ENCODE peak calls at places on chromosomes 6 and 20, in five cellular contexts. D, W, N, P and K are unnamed samples.

GRCh38 chr6:161406633-161407032 is 132.8 kb upstream of the AGPAT4 start:
- DNase-seq in D (no peak), W (no peak), N (peak; percentile 54), P (peak; percentile 96), K (peak; percentile 35)

GRCh38 chr6:127519469-127519785 is 292 bp upstream of the MTCL3 start:
- DNase-seq in D (no peak), W (no peak), N (no peak), P (no peak), K (no peak)

GRCh38 chr20:43752561-43753301 is 25.9 kb upstream of the GTSF1L start:
- DNase-seq in D (peak; percentile 28), W (peak; percentile 49), N (peak; percentile 24), P (peak; percentile 89), K (peak; percentile 69)

GRCh38 chr20:31570735-31571617 is 34.1 kb upstream of the ID1 start:
- DNase-seq in D (no peak), W (peak; percentile 55), N (no peak), P (no peak), K (no peak)

GRCh38 chr6:84768442-84769174 is 4.2 kb upstream of the TBX18 start:
- DNase-seq in D (no peak), W (no peak), N (no peak), P (no peak), K (no peak)

GRCh38 chr20:38180781-38181180 is 15.7 kb upstream of the TGM2 start:
- DNase-seq in D (no peak), W (peak; percentile 68), N (no peak), P (no peak), K (no peak)

GRCh38 chr6:90818163-90818562 is 231.3 kb upstream of the MAP3K7 start:
- DNase-seq in D (no peak), W (no peak), N (no peak), P (no peak), K (no peak)

GRCh38 chr20:61387204-61387958 is 135.3 kb downstream of the CDH4 start:
- DNase-seq in D (no peak), W (no peak), N (no peak), P (peak; percentile 51), K (peak; percentile 15)

GRCh38 chr20:43550456-43550855 is 8.4 kb upstream of the SGK2 start:
- DNase-seq in D (peak; percentile 53), W (no peak), N (no peak), P (no peak), K (no peak)

GRCh38 chr6:384898-385297 is 6.7 kb upstream of the IRF4 start:
- DNase-seq in D (no peak), W (no peak), N (no peak), P (no peak), K (no peak)

GRCh38 chr20:63006611-63007471 is at the start of gene BHLHE23:
- DNase-seq in D (no peak), W (no peak), N (no peak), P (no peak), K (no peak)
- TF ChIP-seq CTCF in D (no peak), W (no peak), N (no peak), P (no peak), K (no peak)

DNA sequence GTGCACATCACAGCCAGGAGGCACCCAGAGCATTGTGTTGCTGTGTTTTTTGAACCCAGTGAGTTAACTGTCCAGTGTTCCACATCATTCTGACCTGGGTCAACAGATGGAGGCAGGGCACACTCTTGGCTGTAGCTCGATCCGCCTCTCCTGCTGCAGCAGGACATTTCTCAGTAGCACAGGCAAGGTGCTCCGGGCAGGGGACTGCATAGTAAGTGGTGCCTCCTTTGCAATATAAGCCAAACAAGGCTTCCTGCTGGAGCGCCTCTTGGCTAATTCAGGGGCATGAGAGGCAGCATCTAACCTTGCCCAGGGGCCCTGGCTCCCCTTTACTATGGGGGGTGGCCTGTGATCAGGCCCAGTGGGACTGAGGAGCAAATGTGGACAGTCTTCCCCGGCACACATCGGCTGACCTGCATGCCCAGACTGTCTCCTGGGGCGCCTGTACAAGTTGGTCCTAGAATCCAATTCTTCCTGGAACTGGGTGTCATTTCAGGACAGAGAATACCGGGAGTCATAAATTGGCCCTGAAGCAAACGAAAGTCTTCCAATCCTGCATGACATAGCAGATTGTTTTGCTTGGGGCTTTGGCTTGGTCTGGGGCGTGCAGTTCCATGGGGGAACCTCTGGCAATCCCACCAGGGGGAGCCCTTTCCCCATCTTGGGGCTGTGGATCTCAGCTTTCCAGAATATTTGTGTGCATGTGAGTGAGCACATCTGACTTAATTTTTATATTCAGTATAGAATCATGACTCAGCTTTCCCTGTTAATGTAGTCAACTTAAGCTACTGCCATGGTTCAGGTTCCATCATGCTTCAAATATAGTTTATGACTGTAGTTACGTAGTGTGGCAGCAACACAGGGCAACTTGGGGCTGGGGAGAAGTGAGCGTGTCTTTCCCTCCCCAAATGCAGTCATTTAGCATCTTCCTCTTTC is 56.0 kb upstream of the DDR1 start:
- DNase-seq in D (peak; percentile 94), W (peak; percentile 95), N (peak; percentile 91), P (peak; percentile 92), K (peak; percentile 70)
- TF ChIP-seq CTCF in D (peak; percentile 93), W (peak; percentile 93), N (peak; percentile 48), P (peak; percentile 91), K (peak; percentile 94)

DNA sequence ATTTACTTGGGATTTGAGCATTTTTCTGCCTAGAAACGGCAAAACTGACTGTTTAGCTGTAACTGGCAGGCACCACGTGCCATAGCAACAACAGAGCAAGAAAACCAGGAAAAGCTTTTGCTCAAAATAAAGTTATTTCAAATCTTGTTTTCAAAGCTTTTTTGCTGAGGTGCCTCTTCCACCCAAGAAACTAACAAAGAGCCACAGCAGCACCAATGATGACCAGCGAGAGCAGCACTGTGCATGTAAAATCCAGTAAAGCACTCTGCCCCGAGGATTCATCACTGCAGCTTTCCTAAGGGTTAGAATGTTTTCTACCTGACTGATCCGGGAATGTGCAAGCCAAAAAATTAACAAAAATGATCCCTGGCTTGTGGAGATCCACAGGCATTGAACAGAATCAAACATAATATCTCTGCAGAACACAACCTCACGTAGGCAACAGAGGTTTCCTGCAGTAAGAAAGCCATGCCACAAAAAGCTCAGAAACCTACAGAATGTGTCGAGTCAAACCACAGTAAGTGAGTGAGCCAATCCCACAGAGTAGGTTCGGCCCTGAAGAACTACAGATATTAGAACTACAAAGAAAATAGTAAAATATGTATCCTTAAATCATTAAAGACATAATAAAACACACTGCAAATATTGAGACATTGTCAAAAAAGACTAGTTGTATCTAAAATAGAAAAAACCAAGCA is 7.4 kb upstream of the ULBP3 start:
- DNase-seq in D (no peak), W (no peak), N (no peak), P (no peak), K (no peak)
- TF ChIP-seq CTCF in D (no peak), W (no peak), N (no peak), P (peak; percentile 5), K (no peak)

DNA sequence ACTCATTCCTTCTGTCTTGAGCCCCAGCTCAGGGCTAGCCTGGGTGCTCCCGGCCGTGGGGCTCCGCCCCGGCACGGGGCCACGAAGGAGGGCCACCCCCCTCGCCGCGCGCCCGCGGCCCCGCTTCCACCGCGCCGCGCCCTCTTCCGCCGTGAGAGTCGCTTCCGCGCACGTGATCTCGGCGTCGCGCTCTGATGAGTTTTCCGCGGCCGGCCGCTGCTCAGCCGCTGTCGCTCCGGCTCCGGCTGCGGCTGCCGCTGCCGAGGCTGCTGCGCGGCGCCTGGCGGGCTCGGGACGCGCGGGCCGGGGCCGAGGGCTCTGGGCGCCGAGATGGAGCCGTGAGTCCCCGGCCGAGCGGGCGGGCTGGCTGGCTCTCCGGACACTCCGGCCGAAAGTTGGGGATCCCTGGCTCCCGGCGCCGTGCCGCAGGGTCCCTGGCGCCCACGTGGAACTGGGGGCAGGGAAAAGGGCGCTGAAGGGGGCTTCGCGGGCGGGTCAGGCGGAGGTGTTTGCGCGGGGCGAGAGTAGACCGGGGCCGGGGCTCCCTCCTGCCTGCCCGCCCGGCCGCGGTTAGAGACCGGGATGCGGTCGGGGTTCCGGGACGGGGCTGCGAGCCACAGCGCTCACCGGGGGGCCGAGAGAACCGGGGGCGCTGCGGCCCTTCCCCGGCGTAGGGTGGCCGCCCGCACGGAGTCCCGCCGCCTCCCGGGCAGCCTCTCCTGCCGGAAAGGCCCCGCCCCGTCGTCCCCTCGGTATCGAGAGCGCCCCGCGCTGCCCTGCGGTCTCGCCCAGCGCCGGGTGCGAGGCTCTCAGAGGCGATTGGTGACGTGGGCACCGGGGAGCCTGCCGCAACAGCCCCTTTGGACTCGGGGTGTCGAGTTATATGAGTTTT is at the start of gene TMEM181:
- DNase-seq in D (peak; percentile 87), W (peak; percentile 66), N (peak; percentile 76), P (peak; percentile 82), K (peak; percentile 44)
- TF ChIP-seq CTCF in D (no peak), W (no peak), N (no peak), P (no peak), K (no peak)